ENCODE peak calls at places on chromosomes 7 and 10, in seven cellular contexts. One of them, this sample, is unnamed.

GRCh38 chr7:30310674-30311362 is 26.4 kb downstream of the ZNRF2 start:
- DNase-seq in HCEC 1CT: no peak
- DNase-seq in ELR: no peak
- DNase-seq in NCI-H460: no peak
- DNase-seq in germinal center: no peak
- DNase-seq in NCI-H226: no peak
- DNase-seq in right atrium auricular region: no peak
- DNase-seq in this sample: no peak

GRCh38 chr7:28502408-28502807 is 90.1 kb downstream of the CREB5 start:
- DNase-seq in ELR: no peak
- DNase-seq in NCI-H460: no peak
- DNase-seq in NCI-H226: no peak
- DNase-seq in HCEC 1CT: no peak
- DNase-seq in germinal center: no peak
- DNase-seq in right atrium auricular region: no peak
- DNase-seq in this sample: no peak

GRCh38 chr10:87547734-87548311 is 43.1 kb downstream of the MINPP1 start:
- DNase-seq in NCI-H460: no peak
- DNase-seq in germinal center: no peak
- DNase-seq in HCEC 1CT: peak
- DNase-seq in ELR: peak
- DNase-seq in right atrium auricular region: no peak
- DNase-seq in NCI-H226: peak
- DNase-seq in this sample: no peak

GRCh38 chr10:22319559-22320558 is 1.0 kb upstream of the BMI1 start:
- DNase-seq in germinal center: no peak
- DNase-seq in ELR: peak
- DNase-seq in right atrium auricular region: no peak
- DNase-seq in NCI-H226: no peak
- DNase-seq in HCEC 1CT: peak
- DNase-seq in NCI-H460: no peak
- DNase-seq in this sample: no peak

GRCh38 chr10:14574291-14574690 is 200.4 kb downstream of the FAM107B start:
- DNase-seq in germinal center: no peak
- DNase-seq in HCEC 1CT: no peak
- DNase-seq in right atrium auricular region: no peak
- DNase-seq in ELR: no peak
- DNase-seq in NCI-H226: no peak
- DNase-seq in NCI-H460: no peak
- DNase-seq in this sample: no peak

GRCh38 chr7:64685741-64686140 is 19.8 kb downstream of the ZNF107 start:
- DNase-seq in HCEC 1CT: no peak
- DNase-seq in NCI-H226: no peak
- DNase-seq in NCI-H460: no peak
- DNase-seq in ELR: no peak
- DNase-seq in germinal center: no peak
- DNase-seq in right atrium auricular region: no peak
- DNase-seq in this sample: no peak

GRCh38 chr7:35787925-35788324 is 12.9 kb upstream of the SEPTIN7 start:
- DNase-seq in NCI-H226: peak
- DNase-seq in germinal center: no peak
- DNase-seq in HCEC 1CT: no peak
- DNase-seq in right atrium auricular region: no peak
- DNase-seq in ELR: no peak
- DNase-seq in NCI-H460: no peak
- DNase-seq in this sample: no peak

GRCh38 chr10:71952745-71953144 is 11.4 kb upstream of the CHST3 start:
- DNase-seq in HCEC 1CT: no peak
- DNase-seq in germinal center: no peak
- DNase-seq in ELR: peak
- DNase-seq in NCI-H460: no peak
- DNase-seq in right atrium auricular region: no peak
- DNase-seq in NCI-H226: peak
- DNase-seq in this sample: no peak

GRCh38 chr10:6009159-6009558 is 31.8 kb upstream of the IL15RA start:
- DNase-seq in NCI-H226: peak
- DNase-seq in HCEC 1CT: no peak
- DNase-seq in right atrium auricular region: no peak
- DNase-seq in germinal center: no peak
- DNase-seq in NCI-H460: no peak
- DNase-seq in ELR: no peak
- DNase-seq in this sample: no peak

GRCh38 chr10:124044143-124044862 is 49.1 kb downstream of the CHST15 start:
- DNase-seq in germinal center: no peak
- DNase-seq in right atrium auricular region: no peak
- DNase-seq in NCI-H460: no peak
- DNase-seq in NCI-H226: no peak
- DNase-seq in ELR: no peak
- DNase-seq in HCEC 1CT: no peak
- DNase-seq in this sample: no peak

GRCh38 chr10:52488606-52489485 is 174.8 kb downstream of the DKK1 start:
- DNase-seq in ELR: peak
- DNase-seq in NCI-H460: peak
- DNase-seq in germinal center: peak
- DNase-seq in NCI-H226: peak
- DNase-seq in right atrium auricular region: no peak
- DNase-seq in HCEC 1CT: peak
- DNase-seq in this sample: no peak

GRCh38 chr7:2893411-2893861 is 49.3 kb upstream of the GNA12 start:
- DNase-seq in NCI-H226: no peak
- DNase-seq in right atrium auricular region: no peak
- DNase-seq in HCEC 1CT: no peak
- DNase-seq in germinal center: no peak
- DNase-seq in ELR: no peak
- DNase-seq in NCI-H460: no peak
- DNase-seq in this sample: no peak

GRCh38 chr7:106071356-106071998 is 40.6 kb downstream of the SYPL1 start:
- DNase-seq in right atrium auricular region: no peak
- DNase-seq in NCI-H460: no peak
- DNase-seq in HCEC 1CT: no peak
- DNase-seq in NCI-H226: peak
- DNase-seq in ELR: no peak
- DNase-seq in germinal center: peak
- DNase-seq in this sample: peak

GRCh38 chr7:92924800-92925199 is 88.4 kb upstream of the CDK6 start:
- DNase-seq in right atrium auricular region: no peak
- DNase-seq in HCEC 1CT: no peak
- DNase-seq in ELR: no peak
- DNase-seq in germinal center: no peak
- DNase-seq in NCI-H460: no peak
- DNase-seq in NCI-H226: no peak
- DNase-seq in this sample: no peak

GRCh38 chr7:17646181-17646956 is 293.9 kb downstream of the SNX13 start:
- DNase-seq in NCI-H460: peak
- DNase-seq in NCI-H226: peak
- DNase-seq in germinal center: no peak
- DNase-seq in HCEC 1CT: peak
- DNase-seq in right atrium auricular region: no peak
- DNase-seq in ELR: peak
- DNase-seq in this sample: no peak

GRCh38 chr7:66150471-66150870 is 35.8 kb downstream of the CRCP start:
- DNase-seq in NCI-H460: no peak
- DNase-seq in right atrium auricular region: peak
- DNase-seq in germinal center: no peak
- DNase-seq in HCEC 1CT: peak
- DNase-seq in NCI-H226: peak
- DNase-seq in ELR: peak
- DNase-seq in this sample: peak

GRCh38 chr10:59805043-59805442 is 51.8 kb upstream of the MRLN start:
- DNase-seq in right atrium auricular region: no peak
- DNase-seq in HCEC 1CT: no peak
- DNase-seq in ELR: peak
- DNase-seq in NCI-H460: peak
- DNase-seq in NCI-H226: peak
- DNase-seq in germinal center: peak
- DNase-seq in this sample: no peak

GRCh38 chr10:11439523-11440053 is 171.9 kb downstream of the USP6NL start:
- DNase-seq in germinal center: no peak
- DNase-seq in ELR: no peak
- DNase-seq in right atrium auricular region: peak
- DNase-seq in HCEC 1CT: no peak
- DNase-seq in NCI-H226: no peak
- DNase-seq in NCI-H460: no peak
- DNase-seq in this sample: no peak

GRCh38 chr7:8254215-8254614 is 7.8 kb downstream of the ICA1 start:
- DNase-seq in right atrium auricular region: no peak
- DNase-seq in germinal center: no peak
- DNase-seq in HCEC 1CT: no peak
- DNase-seq in NCI-H460: no peak
- DNase-seq in ELR: no peak
- DNase-seq in NCI-H226: no peak
- DNase-seq in this sample: no peak

GRCh38 chr10:95963202-95963991 is 55.6 kb downstream of the CC2D2B start:
- DNase-seq in NCI-H460: no peak
- DNase-seq in right atrium auricular region: no peak
- DNase-seq in germinal center: no peak
- DNase-seq in NCI-H226: no peak
- DNase-seq in HCEC 1CT: no peak
- DNase-seq in ELR: no peak
- DNase-seq in this sample: no peak

GRCh38 chr10:47022311-47023131 is 111.3 kb downstream of the PTPN20 start:
- DNase-seq in ELR: no peak
- DNase-seq in HCEC 1CT: no peak
- DNase-seq in NCI-H460: no peak
- DNase-seq in germinal center: no peak
- DNase-seq in NCI-H226: no peak
- DNase-seq in right atrium auricular region: peak
- DNase-seq in this sample: peak

GRCh38 chr7:2201128-2201527 is 31.6 kb downstream of the MAD1L1 start:
- DNase-seq in ELR: no peak
- DNase-seq in germinal center: no peak
- DNase-seq in NCI-H460: no peak
- DNase-seq in right atrium auricular region: no peak
- DNase-seq in HCEC 1CT: no peak
- DNase-seq in NCI-H226: no peak
- DNase-seq in this sample: no peak

GRCh38 chr10:35563266-35563891 is 41.8 kb upstream of the GJD4 start:
- DNase-seq in HCEC 1CT: peak
- DNase-seq in germinal center: peak
- DNase-seq in NCI-H226: no peak
- DNase-seq in ELR: peak
- DNase-seq in right atrium auricular region: peak
- DNase-seq in NCI-H460: peak
- DNase-seq in this sample: peak

GRCh38 chr7:80542398-80542797 is 30.5 kb upstream of the GNAT3 start:
- DNase-seq in germinal center: no peak
- DNase-seq in HCEC 1CT: peak
- DNase-seq in right atrium auricular region: no peak
- DNase-seq in NCI-H460: peak
- DNase-seq in NCI-H226: peak
- DNase-seq in ELR: peak
- DNase-seq in this sample: no peak

GRCh38 chr7:123770378-123770777 is 21.6 kb upstream of the WASL start:
- DNase-seq in NCI-H226: peak
- DNase-seq in NCI-H460: peak
- DNase-seq in right atrium auricular region: no peak
- DNase-seq in ELR: peak
- DNase-seq in HCEC 1CT: peak
- DNase-seq in germinal center: peak
- DNase-seq in this sample: no peak

GRCh38 chr10:119408969-119409371 is 133.5 kb downstream of the RGS10 start:
- DNase-seq in NCI-H226: no peak
- DNase-seq in HCEC 1CT: no peak
- DNase-seq in right atrium auricular region: no peak
- DNase-seq in ELR: no peak
- DNase-seq in germinal center: no peak
- DNase-seq in NCI-H460: no peak
- DNase-seq in this sample: no peak

This sample was measured in lung.